ENCODE peak calls at places on chromosomes 13 and 19, in six cellular contexts. R is breast epithelium, E is upper lobe of left lung, G is stomach, L is suprapubic skin, H is transverse colon. N is an unnamed sample.

GRCh38 chr13:75963318-75963717 is 327.2 kb downstream of the LMO7 start:
- DNase-seq in R (no peak), G (no peak), L (no peak), H (no peak), E (no peak), N (no peak)

GRCh38 chr19:34300380-34300779 is 46.0 kb downstream of the GARRE1 start:
- DNase-seq in R (no peak), E (no peak), L (no peak), G (no peak), H (peak; percentile 41), N (no peak)

GRCh38 chr13:38582133-38582532 is 104.7 kb upstream of the FREM2 start:
- DNase-seq in G (no peak), R (no peak), L (no peak), H (no peak), E (no peak), N (peak; percentile 5)

GRCh38 chr19:18445252-18445948 is 7.5 kb upstream of the ISYNA1 start:
- DNase-seq in H (peak; percentile 49), G (no peak), E (no peak), R (no peak), L (no peak), N (no peak)

GRCh38 chr19:28519950-28520861 is 692.7 kb downstream of the UQCRFS1 start:
- DNase-seq in G (no peak), L (no peak), E (no peak), R (no peak), H (no peak), N (no peak)

GRCh38 chr19:2724148-2724557 is 3.0 kb upstream of the DIRAS1 start:
- DNase-seq in E (no peak), H (no peak), R (no peak), G (no peak), L (no peak), N (no peak)

GRCh38 chr19:12075538-12076139 is 11.1 kb downstream of the ZNF844 start:
- DNase-seq in L (no peak), E (no peak), G (no peak), H (no peak), R (no peak), N (no peak)

GRCh38 chr13:102901615-102902305 is 55.9 kb downstream of the ERCC5 start:
- DNase-seq in E (no peak), H (no peak), R (no peak), G (no peak), L (no peak), N (no peak)

GRCh38 chr19:35902870-35903475 is 644 bp downstream of the HCST start:
- DNase-seq in H (no peak), E (no peak), L (no peak), R (no peak), G (no peak), N (no peak)

GRCh38 chr13:93903909-93904308 is 575.6 kb downstream of the DCT start:
- DNase-seq in E (no peak), H (no peak), L (no peak), G (no peak), R (no peak), N (no peak)

GRCh38 chr13:105202384-105202783 is 1333.1 kb downstream of the EFNB2 start:
- DNase-seq in R (no peak), G (no peak), H (no peak), E (no peak), L (no peak), N (no peak)

GRCh38 chr13:78137404-78138142 is 218.9 kb upstream of the EDNRB start:
- DNase-seq in H (no peak), E (no peak), R (no peak), L (no peak), G (no peak), N (peak; percentile 30)

GRCh38 chr19:38303517-38304351 is at the start of gene C19orf33:
- DNase-seq in G (peak; percentile 88), R (peak; percentile 69), H (peak; percentile 93), E (peak; percentile 91), L (no peak), N (peak; percentile 86)

GRCh38 chr13:37127706-37128241 is 22.3 kb upstream of the CSNK1A1L start:
- DNase-seq in E (no peak), R (no peak), H (no peak), G (no peak), L (no peak), N (no peak)

DNA sequence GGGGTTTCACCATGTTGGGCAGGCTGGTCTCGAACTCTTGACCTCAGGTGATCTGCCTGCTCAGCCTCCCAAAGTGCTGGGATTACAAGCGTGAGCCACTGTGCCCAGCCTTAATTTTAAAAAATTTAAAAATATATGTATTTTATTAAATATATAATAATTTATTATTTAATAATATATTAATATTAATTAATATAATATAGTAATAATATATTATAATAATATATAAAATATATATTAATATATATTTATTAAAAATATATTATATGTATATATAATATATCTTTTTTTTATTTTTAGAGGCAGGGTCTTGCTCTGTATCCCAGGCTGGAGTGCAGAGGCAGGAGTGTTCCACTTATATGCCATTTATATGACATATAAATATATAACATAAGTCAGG is 52.9 kb upstream of the ADGRE1 start:
- DNase-seq in E (no peak), H (no peak), G (no peak), L (no peak), R (no peak), N (no peak)
- H3K9me3 ChIP-seq in E (no peaks in the 10 kb centered on the region), H (no peaks in the 10 kb centered on the region), G (no peaks in the 10 kb centered on the region), L (no peaks in the 10 kb centered on the region), R (no peaks in the 10 kb centered on the region), N (no peaks in the 10 kb centered on the region)

GRCh38 chr13:21043898-21044297 is 17.5 kb downstream of the LATS2 start:
- DNase-seq in R (no peak), G (no peak), H (no peak), L (no peak), E (no peak), N (no peak)
- TF ChIP-seq POLR2AphosphoS5 in R (no peak), G (peak; percentile 87), H (peak; percentile 80), L (no peak), E (no peak), N (no peak)

DNA sequence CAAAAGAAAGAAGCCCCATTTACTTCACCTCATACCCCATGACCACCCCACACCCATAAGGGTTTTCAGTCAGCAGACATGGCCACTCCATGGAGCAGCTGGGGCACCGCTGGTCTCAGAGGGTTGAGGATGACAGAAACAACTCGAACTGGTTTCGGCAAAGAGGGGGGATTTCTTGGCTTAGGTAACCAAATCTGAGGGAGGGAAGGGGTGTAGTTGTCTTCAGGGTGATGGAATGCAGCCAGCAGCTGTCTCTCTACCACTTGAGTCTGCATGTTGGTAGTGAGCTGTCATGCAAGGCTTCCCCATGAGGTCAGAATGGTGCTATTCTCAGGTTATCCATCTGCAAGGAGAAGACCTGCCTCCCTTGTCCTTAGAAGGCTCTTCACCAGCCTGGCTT is 55.5 kb upstream of the PEG3 start:
- DNase-seq in G (no peak), R (no peak), H (no peak), L (no peak), E (no peak), N (no peak)
- H3K9me3 ChIP-seq in G (peaks cover 74% of the 10 kb centered on the region), R (no peaks in the 10 kb centered on the region), H (no peaks in the 10 kb centered on the region), L (peaks cover 9% of the 10 kb centered on the region), E (no peaks in the 10 kb centered on the region), N (no peaks in the 10 kb centered on the region)

GRCh38 chr19:14410775-14411134 is 8.4 kb downstream of the DDX39A start:
- DNase-seq in G (no peak), E (no peak), R (no peak), H (no peak), L (no peak), N (no peak)

GRCh38 chr19:14409157-14410053 is 9.7 kb downstream of the DDX39A start:
- DNase-seq in G (no peak), R (no peak), H (no peak), E (no peak), L (no peak), N (no peak)

GRCh38 chr19:14411161-14411560 is 8.0 kb downstream of the DDX39A start:
- DNase-seq in G (no peak), R (no peak), E (no peak), L (no peak), H (no peak), N (no peak)

GRCh38 chr19:14408641-14409120 is 10.5 kb downstream of the DDX39A start:
- DNase-seq in L (no peak), H (no peak), R (no peak), E (no peak), G (no peak), N (no peak)

DNA sequence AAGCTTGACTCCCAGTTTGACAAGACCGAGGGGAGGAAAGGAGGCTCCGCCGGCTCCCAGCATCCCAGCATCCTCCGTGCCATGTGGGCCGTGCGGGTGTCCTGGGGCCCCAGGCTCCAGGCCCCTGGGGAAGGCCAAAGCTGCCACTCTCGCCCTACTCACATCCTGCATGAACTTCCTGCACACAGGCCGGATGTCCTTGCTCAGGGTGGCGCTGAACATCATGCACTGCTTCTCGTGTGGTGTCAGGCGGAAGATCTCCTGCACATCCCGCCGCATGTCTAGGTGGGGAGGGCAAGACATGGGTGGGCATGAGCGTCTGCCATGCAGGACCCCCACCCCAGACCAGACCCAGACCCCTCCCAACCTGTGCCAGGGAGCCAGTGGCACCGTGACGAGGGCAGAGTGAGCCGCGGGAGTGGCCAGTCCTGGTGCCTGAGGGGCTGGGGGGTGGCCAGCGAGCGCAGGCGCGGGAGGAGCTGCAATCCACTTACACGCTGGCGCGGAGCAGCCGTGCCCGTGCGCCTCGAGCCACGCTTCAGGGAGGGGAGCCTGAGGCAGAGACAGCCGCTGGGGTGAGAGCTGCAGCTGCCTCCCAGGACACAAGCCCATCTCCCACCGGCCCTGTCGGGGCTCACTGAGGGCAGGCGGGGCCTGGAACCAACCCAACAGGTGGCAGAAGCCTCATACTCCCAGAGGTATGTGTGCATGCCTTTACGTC is 8.9 kb downstream of the DDX39A start:
- DNase-seq in G (no peak), H (no peak), L (no peak), R (no peak), E (no peak), N (no peak)
- TF ChIP-seq POLR2AphosphoS5 in G (no peak), H (no peak), L (no peak), R (no peak), E (peak; percentile 44), N (peak; percentile 16)